ENCODE peak calls at places on chromosomes 12 and 14, in five cellular contexts. A is heart left ventricle, S is A549, J is body of pancreas, K is iPS DF 6.9. H is an unnamed sample.

GRCh38 chr14:63717704-63718103 is 10.2 kb downstream of the SGPP1 start:
- DNase-seq in K (no peak), A (no peak), J (no peak), S (peak; percentile 47), H (no peak)

GRCh38 chr12:51702582-51702981 is 111.5 kb downstream of the SCN8A start:
- DNase-seq in A (no peak), J (no peak), S (no peak), K (no peak), H (no peak)

GRCh38 chr12:2264622-2265306 is 212.0 kb downstream of the CACNA1C start:
- DNase-seq in A (no peak), K (no peak), S (no peak), J (peak; percentile 51), H (no peak)

GRCh38 chr14:60970146-60970545 is 10.7 kb downstream of the TRMT5 start:
- DNase-seq in K (no peak), S (no peak), A (no peak), J (no peak), H (no peak)

GRCh38 chr14:37655418-37655817 is 60.0 kb downstream of the TTC6 start:
- DNase-seq in A (no peak), K (no peak), S (peak; percentile 25), J (no peak), H (no peak)

GRCh38 chr14:99393059-99393655 is 87.5 kb downstream of the SETD3 start:
- DNase-seq in A (no peak), S (peak; percentile 56), K (peak; percentile 45), J (peak; percentile 27), H (peak; percentile 32)

GRCh38 chr14:34693228-34693939 is 21.0 kb downstream of the CFL2 start:
- DNase-seq in A (no peak), J (peak; percentile 70), K (peak; percentile 52), S (peak; percentile 83), H (peak; percentile 46)

GRCh38 chr12:123250471-123251383 is 17.5 kb downstream of the MTRFR start:
- DNase-seq in A (no peak), S (peak; percentile 97), J (peak; percentile 80), K (no peak), H (no peak)

GRCh38 chr14:105283899-105284298 is 16.9 kb downstream of the BRF1 start:
- DNase-seq in S (no peak), A (no peak), K (no peak), J (no peak), H (no peak)

GRCh38 chr14:99732436-99733220 is 48.5 kb downstream of the CYP46A1 start:
- DNase-seq in K (no peak), A (peak; percentile 19), S (no peak), J (no peak), H (no peak)

GRCh38 chr12:6221146-6221545 is 20.9 kb downstream of the CD9 start:
- DNase-seq in A (no peak), J (no peak), S (no peak), K (no peak), H (no peak)

GRCh38 chr14:25111061-25111601 is 61.2 kb upstream of the STXBP6 start:
- DNase-seq in J (peak; percentile 56), K (no peak), S (peak; percentile 38), A (peak; percentile 37), H (no peak)

GRCh38 chr12:57750561-57751431 is 1.3 kb downstream of the CDK4 start:
- DNase-seq in J (no peak), K (no peak), S (no peak), A (no peak), H (no peak)

DNA sequence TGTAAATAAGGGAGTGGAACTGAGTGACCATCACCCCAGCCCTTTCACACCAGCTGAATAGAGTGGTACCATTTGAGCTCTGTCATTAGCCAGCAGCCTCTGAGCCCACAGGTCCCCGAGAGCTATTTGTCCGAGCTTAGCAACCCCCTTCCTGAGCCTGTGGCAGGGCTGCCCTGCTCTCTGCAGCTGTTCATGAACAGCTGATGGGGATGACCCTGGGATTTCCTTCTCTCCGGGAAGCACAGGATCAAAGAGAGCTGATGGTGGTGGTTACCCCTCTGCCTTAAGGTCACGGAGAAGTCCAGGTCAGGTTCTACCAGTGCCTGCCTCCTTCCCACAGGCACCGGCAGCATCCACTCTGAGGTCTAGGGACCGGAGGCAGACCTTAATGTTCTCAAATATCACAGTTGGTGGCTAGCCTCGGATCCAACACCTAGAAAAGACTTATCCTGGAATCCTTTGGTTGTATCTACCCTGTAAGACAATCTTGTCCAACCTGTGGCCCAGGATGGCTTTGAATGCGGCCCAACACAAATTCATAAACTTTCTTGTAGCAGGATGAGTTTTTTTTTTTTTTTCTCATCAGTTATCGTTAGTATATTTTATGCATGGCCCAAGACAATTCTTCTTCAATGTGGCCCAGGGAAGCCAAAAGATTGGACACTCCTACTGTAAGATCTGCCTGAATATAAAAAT is 81.1 kb downstream of the ESRRB start:
- DNase-seq in K (no peak), A (no peak), S (no peak), J (no peak), H (no peak)
- H3K4me3 ChIP-seq in K (no peak overlapping the region), A (no peak overlapping the region), S (no peak overlapping the region), J (no peak overlapping the region), H (no peak overlapping the region)

DNA sequence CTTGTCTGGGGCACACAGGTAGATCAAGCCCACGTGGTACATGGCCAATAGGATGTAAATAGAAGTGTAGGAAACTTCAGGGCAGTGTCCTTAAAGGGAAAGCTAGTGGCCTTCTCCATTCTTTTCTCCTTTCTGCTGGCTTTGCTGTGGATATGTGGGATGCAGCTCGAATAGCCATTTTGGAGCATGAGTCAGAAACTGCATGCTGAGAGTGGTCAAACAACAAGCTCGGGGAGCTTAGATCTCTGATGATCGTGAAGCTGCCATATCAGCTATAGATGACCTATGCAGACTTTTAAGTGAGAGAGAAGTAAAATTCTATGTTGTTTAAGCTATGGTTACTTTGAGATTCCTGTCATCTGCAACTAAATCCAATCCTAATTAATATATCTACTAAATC is 241.3 kb upstream of the DAAM1 start:
- DNase-seq in A (no peak), S (no peak), K (no peak), J (no peak), H (no peak)
- H3K4me3 ChIP-seq in A (no peak overlapping the region), S (no peak overlapping the region), K (no peak overlapping the region), J (no peak overlapping the region), H (no peak overlapping the region)

GRCh38 chr12:3607039-3607719 is 116.2 kb downstream of the PRMT8 start:
- DNase-seq in S (no peak), J (no peak), A (no peak), K (no peak), H (no peak)

GRCh38 chr12:3603576-3603975 is 112.6 kb downstream of the PRMT8 start:
- DNase-seq in S (no peak), J (no peak), K (no peak), A (no peak), H (no peak)

GRCh38 chr12:3604281-3604680 is 113.3 kb downstream of the PRMT8 start:
- DNase-seq in S (no peak), A (no peak), K (no peak), J (no peak), H (no peak)

GRCh38 chr12:3606101-3606500 is 115.1 kb downstream of the PRMT8 start:
- DNase-seq in S (no peak), A (no peak), K (no peak), J (no peak), H (no peak)

DNA sequence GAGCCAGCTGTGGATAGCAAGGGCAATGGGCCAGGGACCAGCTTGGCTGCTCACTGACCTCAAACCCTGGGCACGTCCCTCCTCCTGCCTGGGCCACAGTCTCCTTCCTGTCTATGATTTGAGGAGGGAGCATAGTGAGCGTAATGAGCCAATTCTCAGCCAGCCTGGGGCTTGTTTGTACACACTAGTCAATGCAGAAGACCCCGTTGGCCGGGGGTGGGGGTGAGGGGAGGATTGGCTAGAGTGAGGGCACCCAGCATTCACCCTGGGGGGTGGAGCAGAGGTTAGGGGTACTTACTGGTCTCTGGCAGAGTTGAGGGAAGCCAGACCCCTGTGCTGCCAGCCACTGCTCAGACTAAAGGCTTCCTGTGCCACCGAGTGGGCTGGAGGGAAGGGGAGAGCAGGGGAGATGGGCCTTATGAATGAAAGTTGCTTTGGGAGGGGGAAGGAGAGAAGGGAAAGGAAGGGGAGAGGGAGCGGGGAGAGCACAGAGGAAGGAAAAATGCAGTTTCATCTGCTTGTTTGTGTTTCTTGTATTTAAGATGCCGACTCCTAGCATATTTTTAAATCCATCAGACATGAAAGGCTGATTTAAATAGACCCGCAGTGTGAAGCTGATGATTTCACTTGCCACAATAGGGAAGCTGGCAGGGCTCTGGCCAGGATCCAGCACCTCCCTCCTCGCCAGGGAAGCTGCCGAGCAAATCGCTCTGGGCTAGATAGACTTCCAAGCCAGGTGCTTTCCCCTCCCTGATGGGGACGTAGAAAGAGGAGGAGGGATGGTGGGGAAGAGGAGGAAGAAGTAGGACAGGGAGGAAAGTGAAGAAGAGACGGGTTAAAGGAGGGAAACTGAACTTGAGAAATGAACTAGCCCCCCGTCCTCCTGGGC is 114.0 kb downstream of the PRMT8 start:
- DNase-seq in K (no peak), A (peak; percentile 83), J (peak; percentile 59), S (no peak), H (no peak)
- H3K4me3 ChIP-seq in K (no peak overlapping the region), A (no peak overlapping the region), J (no peak overlapping the region), S (no peak overlapping the region), H (no peak overlapping the region)

DNA sequence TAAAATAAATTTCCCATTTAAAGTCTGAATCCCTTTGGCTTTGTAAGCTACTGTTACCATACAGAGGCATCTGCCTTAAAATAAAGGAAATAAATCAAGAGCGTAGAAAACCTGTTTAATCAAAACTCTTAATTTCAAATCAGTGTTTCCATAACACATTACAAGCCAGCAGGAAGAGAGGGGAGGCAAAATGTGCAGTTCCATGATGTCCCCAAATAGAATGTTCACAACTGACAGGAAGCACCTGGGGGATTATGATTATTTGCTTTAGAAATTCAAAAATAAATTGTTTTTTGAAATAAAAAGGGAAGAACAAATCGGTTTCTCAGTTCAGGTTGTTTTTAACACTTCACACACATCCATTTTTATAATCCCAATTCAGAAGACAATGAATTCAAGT is 21.4 kb downstream of the SOCS2 start:
- DNase-seq in A (no peak), J (no peak), S (no peak), K (no peak), H (no peak)
- H3K4me3 ChIP-seq in A (no peak overlapping the region), J (no peak overlapping the region), S (no peak overlapping the region), K (no peak overlapping the region), H (no peak overlapping the region)

GRCh38 chr14:32472512-32473472 is 143.7 kb downstream of the AKAP6 start:
- DNase-seq in A (no peak), S (peak; percentile 6), J (no peak), K (no peak), H (no peak)
- H3K4me3 ChIP-seq in A (no peak overlapping the region), S (no peak overlapping the region), J (no peak overlapping the region), K (no peak overlapping the region), H (no peak overlapping the region)

GRCh38 chr14:54652188-54652889 is 85.4 kb downstream of the SAMD4A start:
- DNase-seq in S (peak; percentile 94), J (peak; percentile 81), K (peak; percentile 71), A (peak; percentile 89), H (no peak)
- H3K4me3 ChIP-seq in S (peak overlapping the region; percentile 37), J (no peak overlapping the region), K (no peak overlapping the region), A (peak overlapping the region; percentile 14), H (no peak overlapping the region)

GRCh38 chr12:118357327-118358007 is 15.2 kb downstream of the TAOK3 start:
- DNase-seq in K (no peak), S (peak; percentile 76), J (peak; percentile 65), A (peak; percentile 51), H (peak; percentile 81)
- H3K4me3 ChIP-seq in K (no peak overlapping the region), S (no peak overlapping the region), J (no peak overlapping the region), A (no peak overlapping the region), H (peak overlapping the region; percentile 19)

GRCh38 chr12:53065975-53066593 is 13.1 kb downstream of the SPRYD3 start:
- DNase-seq in A (peak; percentile 83), S (peak; percentile 80), J (peak; percentile 80), K (no peak), H (no peak)
- H3K4me3 ChIP-seq in A (no peak overlapping the region), S (no peak overlapping the region), J (no peak overlapping the region), K (no peak overlapping the region), H (no peak overlapping the region)

GRCh38 chr14:22977434-22977683 is 5.0 kb downstream of the AJUBA start:
- DNase-seq in K (no peak), S (no peak), J (no peak), A (no peak), H (no peak)
- H3K4me3 ChIP-seq in K (no peak overlapping the region), S (peak overlapping the region; percentile 89), J (no peak overlapping the region), A (no peak overlapping the region), H (no peak overlapping the region)

GRCh38 chr12:62191747-62192485 is 68.3 kb upstream of the USP15 start:
- DNase-seq in A (no peak), S (peak; percentile 16), J (peak; percentile 6), K (no peak), H (peak; percentile 8)
- H3K4me3 ChIP-seq in A (peak overlapping the region; percentile 19), S (peak overlapping the region; percentile 38), J (no peak overlapping the region), K (peak overlapping the region; percentile 60), H (peak overlapping the region; percentile 60)

H was measured in Jurkat, Clone E6-1.